ENCODE peak calls at places on chromosomes 16 and 17, in eight cellular contexts. One of them, this sample, is unnamed.

GRCh38 chr17:78759969-78760352 is 22.1 kb downstream of the CYTH1 start:
- ATAC-seq in Panc1: no peak
- ATAC-seq in K562: no peak
- ATAC-seq in GM23338: no peak
- ATAC-seq in GM12878: peak; percentile 15
- ATAC-seq in HepG2: no peak
- ATAC-seq in HCT116: no peak
- ATAC-seq in upper lobe of left lung: no peak
- ATAC-seq in this sample: no peak

GRCh38 chr16:84557059-84557458 is 52.6 kb upstream of the MEAK7 start:
- ATAC-seq in Panc1: no peak
- ATAC-seq in K562: no peak
- ATAC-seq in GM23338: peak; percentile 17
- ATAC-seq in GM12878: no peak
- ATAC-seq in HepG2: no peak
- ATAC-seq in HCT116: no peak
- ATAC-seq in upper lobe of left lung: no peak
- ATAC-seq in this sample: no peak

GRCh38 chr16:5018791-5019190 is 14.9 kb downstream of the NAGPA start:
- ATAC-seq in Panc1: no peak
- ATAC-seq in K562: no peak
- ATAC-seq in GM23338: no peak
- ATAC-seq in GM12878: no peak
- ATAC-seq in HepG2: no peak
- ATAC-seq in HCT116: no peak
- ATAC-seq in upper lobe of left lung: no peak
- ATAC-seq in this sample: no peak

GRCh38 chr17:41917192-41917591 is 1.6 kb downstream of the ACLY start:
- ATAC-seq in Panc1: no peak
- ATAC-seq in K562: no peak
- ATAC-seq in GM23338: no peak
- ATAC-seq in GM12878: no peak
- ATAC-seq in HepG2: no peak
- ATAC-seq in HCT116: no peak
- ATAC-seq in upper lobe of left lung: no peak
- ATAC-seq in this sample: no peak

GRCh38 chr16:53489754-53490153 is 13.3 kb downstream of the AKTIP start:
- ATAC-seq in Panc1: no peak
- ATAC-seq in K562: no peak
- ATAC-seq in GM23338: no peak
- ATAC-seq in GM12878: no peak
- ATAC-seq in HepG2: no peak
- ATAC-seq in HCT116: no peak
- ATAC-seq in upper lobe of left lung: no peak
- ATAC-seq in this sample: no peak

GRCh38 chr17:3657588-3657869 is 10.8 kb downstream of the TAX1BP3 start:
- ATAC-seq in Panc1: no peak
- ATAC-seq in K562: no peak
- ATAC-seq in GM23338: no peak
- ATAC-seq in GM12878: no peak
- ATAC-seq in HepG2: no peak
- ATAC-seq in HCT116: no peak
- ATAC-seq in upper lobe of left lung: no peak
- ATAC-seq in this sample: no peak

GRCh38 chr16:56488035-56488434 is 31.8 kb downstream of the BBS2 start:
- ATAC-seq in Panc1: no peak
- ATAC-seq in K562: peak; percentile 53
- ATAC-seq in GM23338: no peak
- ATAC-seq in GM12878: no peak
- ATAC-seq in HepG2: no peak
- ATAC-seq in HCT116: no peak
- ATAC-seq in upper lobe of left lung: no peak
- ATAC-seq in this sample: no peak

GRCh38 chr16:89466920-89467319 is 23.4 kb downstream of the ANKRD11 start:
- ATAC-seq in Panc1: no peak
- ATAC-seq in K562: no peak
- ATAC-seq in GM23338: no peak
- ATAC-seq in GM12878: no peak
- ATAC-seq in HepG2: no peak
- ATAC-seq in HCT116: no peak
- ATAC-seq in upper lobe of left lung: no peak
- ATAC-seq in this sample: no peak

GRCh38 chr16:63998-64913 is 8.2 kb downstream of the RHBDF1 start:
- ATAC-seq in Panc1: no peak
- ATAC-seq in K562: no peak
- ATAC-seq in GM23338: no peak
- ATAC-seq in GM12878: no peak
- ATAC-seq in HepG2: no peak
- ATAC-seq in HCT116: no peak
- ATAC-seq in upper lobe of left lung: no peak
- ATAC-seq in this sample: no peak

GRCh38 chr16:5108505-5109158 is 11.0 kb upstream of the EEF2KMT start:
- ATAC-seq in Panc1: peak; percentile 45
- ATAC-seq in K562: no peak
- ATAC-seq in GM23338: peak; percentile 28
- ATAC-seq in GM12878: no peak
- ATAC-seq in HepG2: peak; percentile 55
- ATAC-seq in HCT116: no peak
- ATAC-seq in upper lobe of left lung: no peak
- ATAC-seq in this sample: no peak

GRCh38 chr17:55708575-55708974 is 14.1 kb downstream of the TMEM100 start:
- ATAC-seq in Panc1: peak; percentile 50
- ATAC-seq in K562: peak; percentile 69
- ATAC-seq in GM23338: no peak
- ATAC-seq in GM12878: no peak
- ATAC-seq in HepG2: no peak
- ATAC-seq in HCT116: no peak
- ATAC-seq in upper lobe of left lung: no peak
- ATAC-seq in this sample: no peak

GRCh38 chr17:35789044-35789443 is 6.4 kb downstream of the MMP28 start:
- ATAC-seq in Panc1: peak; percentile 13
- ATAC-seq in K562: no peak
- ATAC-seq in GM23338: no peak
- ATAC-seq in GM12878: no peak
- ATAC-seq in HepG2: no peak
- ATAC-seq in HCT116: peak; percentile 16
- ATAC-seq in upper lobe of left lung: no peak
- ATAC-seq in this sample: peak; percentile 11

GRCh38 chr16:84941916-84942315 is 69.4 kb downstream of the ZDHHC7 start:
- ATAC-seq in Panc1: peak; percentile 45
- ATAC-seq in K562: no peak
- ATAC-seq in GM23338: no peak
- ATAC-seq in GM12878: no peak
- ATAC-seq in HepG2: peak; percentile 65
- ATAC-seq in HCT116: peak; percentile 46
- ATAC-seq in upper lobe of left lung: no peak
- ATAC-seq in this sample: no peak

GRCh38 chr17:82019905-82020873 is 2.5 kb downstream of the CENPX start:
- ATAC-seq in Panc1: no peak
- ATAC-seq in K562: peak; percentile 16
- ATAC-seq in GM23338: peak; percentile 22
- ATAC-seq in GM12878: peak; percentile 22
- ATAC-seq in HepG2: peak; percentile 20
- ATAC-seq in HCT116: peak; percentile 30
- ATAC-seq in upper lobe of left lung: no peak
- ATAC-seq in this sample: no peak

GRCh38 chr16:31305219-31305618 is 45.4 kb downstream of the ITGAM start:
- ATAC-seq in Panc1: no peak
- ATAC-seq in K562: no peak
- ATAC-seq in GM23338: no peak
- ATAC-seq in GM12878: no peak
- ATAC-seq in HepG2: no peak
- ATAC-seq in HCT116: no peak
- ATAC-seq in upper lobe of left lung: no peak
- ATAC-seq in this sample: no peak

GRCh38 chr17:50087912-50088405 is 7.2 kb upstream of the PDK2 start:
- ATAC-seq in Panc1: no peak
- ATAC-seq in K562: no peak
- ATAC-seq in GM23338: no peak
- ATAC-seq in GM12878: no peak
- ATAC-seq in HepG2: no peak
- ATAC-seq in HCT116: no peak
- ATAC-seq in upper lobe of left lung: no peak
- ATAC-seq in this sample: peak; percentile 10

GRCh38 chr16:10362077-10362863 is 23.6 kb upstream of the ATF7IP2 start:
- ATAC-seq in Panc1: no peak
- ATAC-seq in K562: peak; percentile 97
- ATAC-seq in GM23338: no peak
- ATAC-seq in GM12878: peak; percentile 85
- ATAC-seq in HepG2: peak; percentile 97
- ATAC-seq in HCT116: no peak
- ATAC-seq in upper lobe of left lung: no peak
- ATAC-seq in this sample: no peak

DNA sequence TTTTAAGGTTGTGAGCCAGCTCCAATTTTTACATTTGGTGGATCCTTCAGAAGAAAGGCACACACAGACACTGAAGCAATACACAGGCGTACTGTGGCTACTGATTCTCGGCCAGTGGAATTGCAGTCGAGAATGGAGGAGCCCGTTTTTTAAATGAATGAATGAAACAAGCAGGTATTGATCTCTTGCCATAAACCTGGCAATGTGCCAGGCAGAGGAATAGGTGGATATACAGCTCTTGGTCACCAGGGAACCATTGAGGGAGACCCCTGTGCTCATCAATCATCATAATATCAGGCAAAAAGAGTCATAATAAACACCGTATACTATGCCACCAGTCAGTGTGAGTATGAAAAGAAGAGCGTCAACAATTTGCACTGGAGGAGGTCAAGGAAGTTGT is 140.3 kb upstream of the FOXF1 start:
- ATAC-seq in Panc1: no peak
- ATAC-seq in K562: no peak
- ATAC-seq in GM23338: no peak
- ATAC-seq in GM12878: no peak
- ATAC-seq in HepG2: no peak
- ATAC-seq in HCT116: no peak
- ATAC-seq in upper lobe of left lung: no peak
- ATAC-seq in this sample: no peak
- H3K27me3 ChIP-seq in Panc1: no peaks in the 10 kb centered on the region
- H3K27me3 ChIP-seq in K562: peaks cover 13% of the 10 kb centered on the region
- H3K27me3 ChIP-seq in GM23338: no peaks in the 10 kb centered on the region
- H3K27me3 ChIP-seq in GM12878: peaks cover 2% of the 10 kb centered on the region
- H3K27me3 ChIP-seq in HepG2: peaks cover 77% of the 10 kb centered on the region
- H3K27me3 ChIP-seq in HCT116: no peaks in the 10 kb centered on the region
- H3K27me3 ChIP-seq in upper lobe of left lung: no peaks in the 10 kb centered on the region
- H3K27me3 ChIP-seq in this sample: no peaks in the 10 kb centered on the region

GRCh38 chr17:19904412-19904811 is 36.7 kb upstream of the ULK2 start:
- ATAC-seq in Panc1: no peak
- ATAC-seq in K562: no peak
- ATAC-seq in GM23338: no peak
- ATAC-seq in GM12878: no peak
- ATAC-seq in HepG2: no peak
- ATAC-seq in HCT116: no peak
- ATAC-seq in upper lobe of left lung: no peak
- ATAC-seq in this sample: no peak

GRCh38 chr17:19900809-19901208 is 33.1 kb upstream of the ULK2 start:
- ATAC-seq in Panc1: no peak
- ATAC-seq in K562: no peak
- ATAC-seq in GM23338: no peak
- ATAC-seq in GM12878: no peak
- ATAC-seq in HepG2: peak; percentile 20
- ATAC-seq in HCT116: no peak
- ATAC-seq in upper lobe of left lung: peak; percentile 24
- ATAC-seq in this sample: no peak

GRCh38 chr17:19904924-19905323 is 37.2 kb upstream of the ULK2 start:
- ATAC-seq in Panc1: no peak
- ATAC-seq in K562: no peak
- ATAC-seq in GM23338: no peak
- ATAC-seq in GM12878: no peak
- ATAC-seq in HepG2: no peak
- ATAC-seq in HCT116: no peak
- ATAC-seq in upper lobe of left lung: no peak
- ATAC-seq in this sample: no peak

GRCh38 chr17:19911033-19911432 is 43.3 kb upstream of the ULK2 start:
- ATAC-seq in Panc1: no peak
- ATAC-seq in K562: no peak
- ATAC-seq in GM23338: peak; percentile 85
- ATAC-seq in GM12878: no peak
- ATAC-seq in HepG2: no peak
- ATAC-seq in HCT116: no peak
- ATAC-seq in upper lobe of left lung: no peak
- ATAC-seq in this sample: no peak

GRCh38 chr17:19905514-19905913 is 37.8 kb upstream of the ULK2 start:
- ATAC-seq in Panc1: no peak
- ATAC-seq in K562: no peak
- ATAC-seq in GM23338: no peak
- ATAC-seq in GM12878: no peak
- ATAC-seq in HepG2: no peak
- ATAC-seq in HCT116: no peak
- ATAC-seq in upper lobe of left lung: no peak
- ATAC-seq in this sample: no peak
- TF ChIP-seq POLR2AphosphoS5 in Panc1: no peak
- TF ChIP-seq POLR2AphosphoS5 in K562: no peak
- TF ChIP-seq POLR2AphosphoS5 in GM23338: no peak
- TF ChIP-seq POLR2AphosphoS5 in GM12878: no peak
- TF ChIP-seq POLR2AphosphoS5 in HepG2: no peak
- TF ChIP-seq POLR2AphosphoS5 in HCT116: no peak
- TF ChIP-seq POLR2AphosphoS5 in upper lobe of left lung: no peak
- TF ChIP-seq POLR2AphosphoS5 in this sample: no peak

DNA sequence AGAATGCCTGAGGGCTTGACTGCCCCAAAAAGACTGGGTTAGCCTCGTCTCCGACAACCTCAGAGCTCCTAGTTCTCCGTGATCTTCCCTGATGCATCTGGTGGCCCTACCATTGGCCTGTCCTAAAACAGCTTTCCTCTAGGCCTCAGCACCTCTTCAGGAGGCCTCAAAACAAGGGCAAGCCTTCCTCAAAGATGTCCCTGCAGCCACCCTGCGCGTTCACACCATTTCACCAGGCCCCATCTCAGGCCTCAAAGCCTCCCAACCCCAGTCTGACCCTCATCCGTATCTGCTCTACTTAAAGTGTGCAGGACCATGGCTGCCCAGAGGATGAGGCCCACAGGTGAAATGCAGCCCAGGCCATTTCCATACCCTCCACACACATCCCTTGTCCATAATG is 7.4 kb downstream of the ALOXE3 start:
- ATAC-seq in Panc1: no peak
- ATAC-seq in K562: peak; percentile 8
- ATAC-seq in GM23338: no peak
- ATAC-seq in GM12878: no peak
- ATAC-seq in HepG2: no peak
- ATAC-seq in HCT116: no peak
- ATAC-seq in upper lobe of left lung: no peak
- ATAC-seq in this sample: no peak
- H3K27me3 ChIP-seq in Panc1: no peaks in the 10 kb centered on the region
- H3K27me3 ChIP-seq in K562: peaks cover 11% of the 10 kb centered on the region
- H3K27me3 ChIP-seq in GM23338: peaks cover 85% of the 10 kb centered on the region
- H3K27me3 ChIP-seq in GM12878: no peaks in the 10 kb centered on the region
- H3K27me3 ChIP-seq in HepG2: peaks cover 62% of the 10 kb centered on the region
- H3K27me3 ChIP-seq in HCT116: no peaks in the 10 kb centered on the region
- H3K27me3 ChIP-seq in upper lobe of left lung: peaks cover 11% of the 10 kb centered on the region
- H3K27me3 ChIP-seq in this sample: peaks cover 80% of the 10 kb centered on the region

GRCh38 chr17:66002807-66003206 is 189.1 kb downstream of the CEP112 start:
- ATAC-seq in Panc1: no peak
- ATAC-seq in K562: no peak
- ATAC-seq in GM23338: no peak
- ATAC-seq in GM12878: no peak
- ATAC-seq in HepG2: no peak
- ATAC-seq in HCT116: no peak
- ATAC-seq in upper lobe of left lung: no peak
- ATAC-seq in this sample: no peak
- TF ChIP-seq POLR2AphosphoS5 in Panc1: no peak
- TF ChIP-seq POLR2AphosphoS5 in K562: no peak
- TF ChIP-seq POLR2AphosphoS5 in GM23338: no peak
- TF ChIP-seq POLR2AphosphoS5 in GM12878: no peak
- TF ChIP-seq POLR2AphosphoS5 in HepG2: no peak
- TF ChIP-seq POLR2AphosphoS5 in HCT116: no peak
- TF ChIP-seq POLR2AphosphoS5 in upper lobe of left lung: no peak
- TF ChIP-seq POLR2AphosphoS5 in this sample: no peak

GRCh38 chr16:1119129-1119528 is 23.1 kb upstream of the C1QTNF8 start:
- ATAC-seq in Panc1: no peak
- ATAC-seq in K562: no peak
- ATAC-seq in GM23338: no peak
- ATAC-seq in GM12878: no peak
- ATAC-seq in HepG2: no peak
- ATAC-seq in HCT116: no peak
- ATAC-seq in upper lobe of left lung: no peak
- ATAC-seq in this sample: no peak
- H3K27me3 ChIP-seq in Panc1: no peaks in the 10 kb centered on the region
- H3K27me3 ChIP-seq in K562: peaks cover 7% of the 10 kb centered on the region
- H3K27me3 ChIP-seq in GM23338: no peaks in the 10 kb centered on the region
- H3K27me3 ChIP-seq in GM12878: no peaks in the 10 kb centered on the region
- H3K27me3 ChIP-seq in HepG2: peaks cover 65% of the 10 kb centered on the region
- H3K27me3 ChIP-seq in HCT116: no peaks in the 10 kb centered on the region
- H3K27me3 ChIP-seq in upper lobe of left lung: no peaks in the 10 kb centered on the region
- H3K27me3 ChIP-seq in this sample: peaks cover 23% of the 10 kb centered on the region